ENCODE peak calls at places on chromosomes 4 and X, in four cellular contexts. X is ovary, B is fibroblast of pulmonary artery, U is hepatocyte. V is an unnamed sample.

GRCh38 chr4:90318208-90318607 is 191.0 kb downstream of the CCSER1 start:
- DNase-seq in X (no peak), B (peak), U (peak), V (peak)

GRCh38 chr4:55386073-55386472 is 9.7 kb upstream of the TMEM165 start:
- DNase-seq in X (no peak), B (peak), U (no peak), V (peak)

GRCh38 chrX:150219374-150220185 is 143.5 kb upstream of the MAMLD1 start:
- DNase-seq in X (no peak), B (no peak), U (no peak), V (peak)

GRCh38 chrX:153438522-153438921 is 7.3 kb downstream of the TREX2 start:
- DNase-seq in X (no peak), B (peak), U (peak), V (peak)

GRCh38 chrX:21176927-21177571 is 197.2 kb upstream of the CNKSR2 start:
- DNase-seq in X (no peak), B (no peak), U (peak), V (peak)

GRCh38 chr4:176781739-176782100 is 11.0 kb downstream of the VEGFC start:
- DNase-seq in X (no peak), B (no peak), U (no peak), V (no peak)

GRCh38 chr4:174365018-174365587 is 81.4 kb downstream of the CEP44 start:
- DNase-seq in X (no peak), B (peak), U (peak), V (peak)

GRCh38 chrX:13676885-13677284 is 12.0 kb upstream of the RAB9A start:
- DNase-seq in X (no peak), B (no peak), U (no peak), V (no peak)

DNA sequence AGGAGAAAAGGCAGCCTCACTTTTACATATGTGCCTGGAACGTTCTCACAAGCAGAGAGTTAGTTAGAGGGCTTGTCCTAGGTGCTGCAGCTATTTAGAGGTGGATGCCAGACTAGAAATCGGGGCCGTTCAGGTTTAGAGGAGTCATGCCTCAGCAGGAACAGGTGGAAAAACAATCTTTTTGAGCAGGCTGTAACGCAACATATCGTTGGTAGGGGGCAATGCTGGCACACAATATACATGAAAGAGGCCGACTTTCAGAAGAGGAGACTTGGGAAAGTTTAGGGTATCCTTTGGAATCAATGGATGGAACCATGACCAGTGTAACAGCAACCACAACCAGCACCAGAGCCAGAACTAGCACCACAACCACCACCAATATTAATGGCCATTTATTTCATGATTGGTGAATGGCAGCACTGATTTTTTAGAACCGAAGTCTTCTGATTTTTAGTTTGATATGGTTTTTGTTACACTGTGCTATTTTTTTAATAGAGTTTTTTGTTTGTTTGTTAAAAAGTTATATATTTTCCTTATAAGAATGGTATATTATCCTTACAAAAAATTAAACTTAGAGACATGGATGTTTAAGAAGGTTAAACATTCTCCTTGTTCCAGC is 14.9 kb upstream of the PAQR3 start:
- DNase-seq in X (no peak), B (peak), U (peak), V (peak)
- TF ChIP-seq CTCF in X (no peak), B (peak), U (peak), V (peak)

DNA sequence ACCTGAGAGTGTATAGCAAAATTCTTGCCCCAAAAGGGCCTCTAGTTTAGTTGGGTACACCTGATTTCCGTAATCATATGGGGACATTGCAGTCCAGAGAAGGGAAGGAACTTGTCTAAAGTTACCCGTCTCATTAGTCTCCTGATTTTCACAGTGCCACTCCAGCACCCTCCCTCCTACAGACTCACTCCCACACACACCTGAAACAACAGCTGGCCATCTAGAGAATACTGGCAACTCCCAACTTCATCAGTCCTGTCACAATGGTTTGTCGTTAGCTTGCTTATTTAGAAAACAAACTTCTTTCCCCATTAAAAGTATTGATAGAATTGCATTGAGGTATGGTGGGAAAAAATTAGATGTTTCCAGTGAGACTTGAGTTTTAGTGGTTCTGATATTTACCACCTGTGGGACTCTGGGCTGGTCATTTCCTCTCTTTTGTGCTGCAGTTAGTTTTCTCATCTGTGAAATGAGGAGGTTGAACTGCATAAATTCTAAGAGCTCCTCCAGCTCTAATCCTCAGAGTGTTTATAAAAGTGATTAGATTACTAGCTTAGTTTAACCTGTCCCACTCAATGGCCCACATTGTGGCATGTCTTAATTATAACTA is 1.7 kb downstream of the IL13RA1 start:
- DNase-seq in X (no peak), B (no peak), U (no peak), V (no peak)
- H3K4me3 ChIP-seq in X (no peak), B (peak), U (no peak), V (no peak)

DNA sequence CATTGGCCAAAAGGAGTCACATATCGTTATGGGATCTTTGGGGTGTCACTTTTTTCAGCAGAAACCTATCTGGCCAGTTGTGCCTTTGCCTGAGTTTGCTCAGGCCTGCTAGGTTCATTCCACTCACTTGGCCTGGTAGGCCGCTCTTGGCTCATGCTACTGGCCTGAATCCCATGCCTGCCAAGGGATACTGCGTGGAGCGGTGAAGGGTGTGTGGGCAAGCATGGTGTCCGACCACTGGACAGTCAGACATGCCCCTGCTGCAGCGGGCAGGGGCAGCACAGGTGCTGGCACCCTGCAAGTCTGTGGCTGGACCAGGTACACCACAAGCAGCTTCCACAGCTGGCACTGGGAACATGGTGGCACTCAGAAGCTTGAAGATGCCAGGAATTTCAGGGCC is 11.3 kb upstream of the PPM1K start:
- DNase-seq in X (no peak), B (no peak), U (no peak), V (no peak)
- TF ChIP-seq CTCF in X (no peak), B (no peak), U (no peak), V (no peak)

GRCh38 chr4:180587379-180587778 is 1655.8 kb upstream of the TENM3 start:
- DNase-seq in X (no peak), B (no peak), U (no peak), V (no peak)
- H3K4me3 ChIP-seq in X (no peak), B (no peak), U (no peak), V (no peak)

GRCh38 chr4:121736735-121737351 is 28.1 kb downstream of the SMIM43 start:
- DNase-seq in X (no peak), B (peak), U (peak), V (peak)
- TF ChIP-seq CTCF in X (peak), B (peak), U (peak), V (peak)

GRCh38 chr4:1863297-1864033 is 7.5 kb upstream of the LETM1 start:
- DNase-seq in X (no peak), B (no peak), U (peak), V (no peak)
- H3K4me3 ChIP-seq in X (no peak), B (no peak), U (no peak), V (no peak)

GRCh38 chrX:40299028-40299479 is 201.3 kb upstream of the BCOR start:
- DNase-seq in X (peak), B (peak), U (peak), V (peak)
- TF ChIP-seq CTCF in X (no peak), B (peak), U (peak), V (no peak)

DNA sequence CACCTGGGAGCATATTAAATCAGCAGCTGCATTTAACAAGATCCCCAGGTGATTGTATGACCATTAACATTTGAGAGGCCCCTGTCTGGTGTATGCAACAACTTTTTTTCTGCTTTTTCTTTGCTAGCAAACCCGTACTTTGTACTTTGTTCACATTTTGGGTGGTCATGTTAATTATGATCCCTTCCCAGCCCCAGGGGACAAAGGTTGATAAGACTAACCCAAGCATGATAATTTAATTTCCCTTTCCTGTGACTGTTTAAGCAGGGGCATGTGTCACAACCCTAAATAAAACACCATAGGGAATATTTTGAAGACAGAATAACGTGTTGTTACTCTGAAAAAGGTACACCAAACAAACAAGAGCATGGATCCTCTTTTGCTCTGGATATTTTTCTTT is 332.0 kb downstream of the PCDH18 start:
- DNase-seq in X (no peak), B (no peak), U (no peak), V (no peak)
- H3K4me3 ChIP-seq in X (no peak), B (no peak), U (no peak), V (no peak)

DNA sequence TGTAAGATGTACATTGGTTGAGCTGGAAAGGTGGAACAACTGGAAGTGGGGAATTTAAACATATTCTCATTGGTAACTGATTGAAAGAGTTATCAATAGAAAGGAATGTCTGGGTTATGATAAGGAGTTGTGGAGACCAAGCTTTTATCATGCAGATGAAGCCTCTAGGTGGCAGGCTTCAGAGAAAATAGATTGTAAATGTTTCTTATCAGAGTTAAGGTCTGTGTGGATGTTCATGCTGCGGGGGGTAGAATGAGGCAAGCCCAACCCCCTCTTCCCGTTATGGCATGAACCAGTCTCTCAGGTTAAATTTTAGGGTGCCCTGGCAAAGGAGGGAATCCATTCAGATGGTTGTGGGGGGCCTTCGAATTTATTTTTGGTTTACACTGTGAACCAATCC is 16.0 kb downstream of the ARSD start:
- DNase-seq in X (no peak), B (no peak), U (no peak), V (no peak)
- TF ChIP-seq CTCF in X (no peak), B (peak), U (peak), V (no peak)

GRCh38 chr4:54281060-54281781 is 52.1 kb downstream of the PDGFRA start:
- DNase-seq in X (peak), B (peak), U (peak), V (peak)
- H3K4me3 ChIP-seq in X (no peak), B (no peak), U (no peak), V (no peak)